ENCODE peak calls at places on chromosomes 1 and 21, in seven cellular contexts. One of them, this sample, is unnamed.

GRCh38 chr1:193349046-193349535 is 162.7 kb upstream of the B3GALT2 start:
- DNase-seq in GM12878: no peak
- DNase-seq in HCT116: no peak
- DNase-seq in K562: no peak
- DNase-seq in SK-N-SH: no peak
- DNase-seq in T47D: no peak
- DNase-seq in HepG2: no peak
- DNase-seq in this sample: no peak

GRCh38 chr1:225539575-225539974 is 111.7 kb upstream of the LBR start:
- DNase-seq in HCT116: no peak
- DNase-seq in T47D: no peak
- DNase-seq in GM12878: no peak
- DNase-seq in K562: no peak
- DNase-seq in SK-N-SH: no peak
- DNase-seq in HepG2: no peak
- DNase-seq in this sample: no peak

GRCh38 chr1:36115931-36116330 is 9.1 kb downstream of the COL8A2 start:
- DNase-seq in HCT116: no peak
- DNase-seq in HepG2: no peak
- DNase-seq in K562: no peak
- DNase-seq in SK-N-SH: peak; percentile 31
- DNase-seq in T47D: no peak
- DNase-seq in GM12878: no peak
- DNase-seq in this sample: no peak

GRCh38 chr1:246784621-246785535 is 60.7 kb downstream of the SCCPDH start:
- DNase-seq in HCT116: no peak
- DNase-seq in SK-N-SH: no peak
- DNase-seq in K562: no peak
- DNase-seq in GM12878: no peak
- DNase-seq in HepG2: no peak
- DNase-seq in T47D: no peak
- DNase-seq in this sample: no peak

GRCh38 chr1:921011-921837 is 2.5 kb upstream of the SAMD11 start:
- DNase-seq in SK-N-SH: peak; percentile 92
- DNase-seq in HCT116: peak; percentile 59
- DNase-seq in HepG2: peak; percentile 60
- DNase-seq in T47D: peak; percentile 74
- DNase-seq in K562: peak; percentile 91
- DNase-seq in GM12878: no peak
- DNase-seq in this sample: peak; percentile 43

GRCh38 chr1:203906932-203907331 is 45.5 kb downstream of the SNRPE start:
- DNase-seq in T47D: no peak
- DNase-seq in HCT116: peak; percentile 66
- DNase-seq in HepG2: no peak
- DNase-seq in GM12878: no peak
- DNase-seq in K562: no peak
- DNase-seq in SK-N-SH: no peak
- DNase-seq in this sample: no peak

GRCh38 chr21:34994646-34995631 is 54.2 kb downstream of the RUNX1 start:
- DNase-seq in T47D: no peak
- DNase-seq in SK-N-SH: no peak
- DNase-seq in GM12878: no peak
- DNase-seq in K562: peak; percentile 43
- DNase-seq in HCT116: no peak
- DNase-seq in HepG2: no peak
- DNase-seq in this sample: no peak

GRCh38 chr21:21236981-21237380 is 238.8 kb downstream of the NCAM2 start:
- DNase-seq in T47D: no peak
- DNase-seq in HCT116: no peak
- DNase-seq in GM12878: no peak
- DNase-seq in SK-N-SH: no peak
- DNase-seq in HepG2: no peak
- DNase-seq in K562: no peak
- DNase-seq in this sample: no peak

GRCh38 chr1:162349635-162350330 is 26.9 kb downstream of the SPATA46 start:
- DNase-seq in K562: peak; percentile 39
- DNase-seq in HCT116: peak; percentile 35
- DNase-seq in GM12878: no peak
- DNase-seq in HepG2: no peak
- DNase-seq in T47D: no peak
- DNase-seq in SK-N-SH: no peak
- DNase-seq in this sample: no peak

GRCh38 chr1:157429841-157430240 is 122.5 kb downstream of the FCRL5 start:
- DNase-seq in HCT116: no peak
- DNase-seq in K562: no peak
- DNase-seq in SK-N-SH: no peak
- DNase-seq in HepG2: no peak
- DNase-seq in T47D: no peak
- DNase-seq in GM12878: no peak
- DNase-seq in this sample: no peak

GRCh38 chr1:212234431-212235298 is 50.5 kb upstream of the PPP2R5A start:
- DNase-seq in T47D: no peak
- DNase-seq in HCT116: peak; percentile 73
- DNase-seq in K562: peak; percentile 77
- DNase-seq in HepG2: peak; percentile 32
- DNase-seq in SK-N-SH: peak; percentile 12
- DNase-seq in GM12878: no peak
- DNase-seq in this sample: no peak

GRCh38 chr1:156795374-156795733 is 21.3 kb downstream of the SH2D2A start:
- DNase-seq in T47D: no peak
- DNase-seq in K562: no peak
- DNase-seq in GM12878: no peak
- DNase-seq in HepG2: no peak
- DNase-seq in HCT116: no peak
- DNase-seq in SK-N-SH: no peak
- DNase-seq in this sample: no peak

GRCh38 chr1:44810101-44810761 is 1.9 kb downstream of the BTBD19 start:
- DNase-seq in HCT116: no peak
- DNase-seq in SK-N-SH: no peak
- DNase-seq in GM12878: peak; percentile 60
- DNase-seq in K562: no peak
- DNase-seq in T47D: peak; percentile 91
- DNase-seq in HepG2: no peak
- DNase-seq in this sample: no peak

GRCh38 chr1:51302746-51303145 is 27.6 kb downstream of the TTC39A start:
- DNase-seq in HCT116: no peak
- DNase-seq in K562: no peak
- DNase-seq in T47D: no peak
- DNase-seq in GM12878: no peak
- DNase-seq in SK-N-SH: no peak
- DNase-seq in HepG2: no peak
- DNase-seq in this sample: no peak

GRCh38 chr1:156282143-156282478 is 514 bp downstream of the SMG5 start:
- DNase-seq in HCT116: peak; percentile 48
- DNase-seq in SK-N-SH: no peak
- DNase-seq in T47D: peak; percentile 73
- DNase-seq in GM12878: no peak
- DNase-seq in HepG2: no peak
- DNase-seq in K562: no peak
- DNase-seq in this sample: no peak

GRCh38 chr1:24021403-24022266 is 41.5 kb upstream of the SRSF10 start:
- DNase-seq in HCT116: no peak
- DNase-seq in K562: no peak
- DNase-seq in GM12878: no peak
- DNase-seq in HepG2: peak; percentile 99
- DNase-seq in T47D: peak; percentile 84
- DNase-seq in SK-N-SH: no peak
- DNase-seq in this sample: no peak

GRCh38 chr1:221998186-221998612 is 256.3 kb upstream of the DUSP10 start:
- DNase-seq in K562: no peak
- DNase-seq in T47D: no peak
- DNase-seq in GM12878: no peak
- DNase-seq in SK-N-SH: no peak
- DNase-seq in HepG2: no peak
- DNase-seq in HCT116: no peak
- DNase-seq in this sample: no peak

GRCh38 chr1:110768595-110768994 is 93.9 kb upstream of the KCNA3 start:
- DNase-seq in K562: no peak
- DNase-seq in GM12878: no peak
- DNase-seq in HCT116: no peak
- DNase-seq in SK-N-SH: no peak
- DNase-seq in T47D: no peak
- DNase-seq in HepG2: no peak
- DNase-seq in this sample: no peak

DNA sequence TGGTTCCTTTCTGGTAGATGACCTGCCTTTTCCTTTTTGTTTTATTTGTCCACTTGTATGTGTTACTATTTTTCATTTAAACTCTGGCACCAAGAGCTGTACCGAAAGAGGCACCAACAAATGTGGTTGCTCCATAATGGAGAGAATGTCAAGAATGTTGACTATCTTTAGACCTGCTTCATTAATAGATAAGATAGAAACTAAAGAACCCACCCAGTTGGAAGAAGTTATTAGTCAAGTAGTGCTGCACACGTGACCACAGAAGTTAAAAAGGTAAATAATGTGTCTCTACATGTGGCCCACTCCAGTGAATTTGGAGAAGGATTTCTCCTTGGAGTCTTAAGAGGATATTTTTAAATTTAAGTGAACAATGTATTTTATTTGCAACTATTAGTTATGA is 9.3 kb downstream of the ATP1A1 start:
- DNase-seq in SK-N-SH: no peak
- DNase-seq in HepG2: peak; percentile 22
- DNase-seq in T47D: no peak
- DNase-seq in HCT116: no peak
- DNase-seq in K562: no peak
- DNase-seq in GM12878: no peak
- DNase-seq in this sample: no peak
- TF ChIP-seq JUND in SK-N-SH: no peak
- TF ChIP-seq JUND in HepG2: no peak
- TF ChIP-seq JUND in T47D: no peak
- TF ChIP-seq JUND in HCT116: no peak
- TF ChIP-seq JUND in K562: no peak
- TF ChIP-seq JUND in GM12878: no peak
- TF ChIP-seq JUND in this sample: no peak

GRCh38 chr1:21035794-21036193 is 140.9 kb downstream of the EIF4G3 start:
- DNase-seq in HepG2: no peak
- DNase-seq in SK-N-SH: no peak
- DNase-seq in HCT116: no peak
- DNase-seq in GM12878: no peak
- DNase-seq in K562: no peak
- DNase-seq in T47D: no peak
- DNase-seq in this sample: no peak

GRCh38 chr1:21030201-21030600 is 146.5 kb downstream of the EIF4G3 start:
- DNase-seq in HCT116: no peak
- DNase-seq in GM12878: no peak
- DNase-seq in T47D: no peak
- DNase-seq in SK-N-SH: no peak
- DNase-seq in HepG2: no peak
- DNase-seq in K562: no peak
- DNase-seq in this sample: no peak

DNA sequence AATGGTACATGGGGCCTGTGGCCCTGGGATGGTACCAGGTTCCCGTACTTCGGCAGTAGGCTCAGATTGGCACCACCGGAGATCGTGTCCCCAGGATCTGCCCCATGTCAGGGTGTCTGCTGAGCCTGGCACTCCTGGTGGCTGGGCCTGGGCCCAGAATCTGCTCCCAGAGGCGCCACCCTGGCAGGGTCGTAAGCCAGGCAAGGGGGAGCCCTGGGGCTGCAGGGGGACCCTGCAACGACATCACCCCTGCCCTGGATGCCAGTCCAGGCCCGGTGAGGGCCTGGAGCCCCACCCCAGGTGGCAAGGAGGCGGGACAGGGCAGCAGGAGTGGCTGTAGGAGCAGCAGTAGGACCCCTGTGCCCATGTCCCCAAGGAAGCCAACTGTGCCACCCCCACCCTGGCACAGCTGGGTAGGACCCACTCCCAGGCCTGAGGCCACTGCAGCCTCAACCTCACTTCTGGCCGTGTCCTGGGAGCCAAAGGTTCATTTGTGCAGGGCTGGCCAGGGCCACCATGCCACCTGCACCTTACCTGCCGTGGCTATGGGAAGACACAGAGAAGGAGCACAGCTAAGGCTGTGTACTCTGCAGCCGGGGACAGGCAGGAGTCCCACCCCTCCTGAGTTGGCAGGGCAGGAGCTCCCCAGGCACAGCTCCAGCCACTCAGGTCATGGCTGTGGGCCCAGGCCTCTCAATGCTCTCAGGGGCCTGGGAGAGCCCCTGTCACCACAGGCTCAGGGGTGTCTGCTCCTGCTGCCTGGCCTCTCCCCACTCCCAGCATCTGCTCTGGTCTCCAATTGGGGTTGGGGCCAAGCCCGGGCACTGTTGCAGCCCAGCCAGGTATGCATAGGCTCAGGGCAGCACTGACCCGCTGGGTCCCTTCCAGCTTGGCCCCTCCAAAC is 141.7 kb downstream of the EIF4G3 start:
- DNase-seq in SK-N-SH: no peak
- DNase-seq in GM12878: no peak
- DNase-seq in T47D: no peak
- DNase-seq in K562: no peak
- DNase-seq in HepG2: no peak
- DNase-seq in HCT116: no peak
- DNase-seq in this sample: no peak
- TF ChIP-seq JUND in SK-N-SH: no peak
- TF ChIP-seq JUND in GM12878: no peak
- TF ChIP-seq JUND in T47D: no peak
- TF ChIP-seq JUND in K562: no peak
- TF ChIP-seq JUND in HepG2: no peak
- TF ChIP-seq JUND in HCT116: no peak
- TF ChIP-seq JUND in this sample: no peak

GRCh38 chr1:8194481-8195227 is 123.3 kb upstream of the SLC45A1 start:
- DNase-seq in HCT116: peak; percentile 87
- DNase-seq in SK-N-SH: no peak
- DNase-seq in K562: peak; percentile 18
- DNase-seq in HepG2: peak; percentile 62
- DNase-seq in GM12878: no peak
- DNase-seq in T47D: peak; percentile 7
- DNase-seq in this sample: no peak

GRCh38 chr1:8201331-8201861 is 116.5 kb upstream of the SLC45A1 start:
- DNase-seq in HepG2: peak; percentile 37
- DNase-seq in GM12878: no peak
- DNase-seq in HCT116: no peak
- DNase-seq in K562: no peak
- DNase-seq in SK-N-SH: no peak
- DNase-seq in T47D: no peak
- DNase-seq in this sample: no peak

GRCh38 chr1:8198522-8198921 is 119.4 kb upstream of the SLC45A1 start:
- DNase-seq in SK-N-SH: no peak
- DNase-seq in HCT116: no peak
- DNase-seq in K562: no peak
- DNase-seq in HepG2: no peak
- DNase-seq in T47D: no peak
- DNase-seq in GM12878: no peak
- DNase-seq in this sample: no peak

GRCh38 chr1:8200317-8201115 is 117.4 kb upstream of the SLC45A1 start:
- DNase-seq in T47D: no peak
- DNase-seq in HepG2: peak; percentile 80
- DNase-seq in SK-N-SH: no peak
- DNase-seq in HCT116: no peak
- DNase-seq in GM12878: no peak
- DNase-seq in K562: no peak
- DNase-seq in this sample: no peak

GRCh38 chr1:8197493-8198282 is 120.2 kb upstream of the SLC45A1 start:
- DNase-seq in HCT116: peak; percentile 97
- DNase-seq in GM12878: no peak
- DNase-seq in T47D: no peak
- DNase-seq in SK-N-SH: no peak
- DNase-seq in K562: peak; percentile 99
- DNase-seq in HepG2: peak; percentile 83
- DNase-seq in this sample: no peak
- TF ChIP-seq JUND in HCT116: no peak
- TF ChIP-seq JUND in GM12878: no peak
- TF ChIP-seq JUND in T47D: no peak
- TF ChIP-seq JUND in SK-N-SH: peak; percentile 76
- TF ChIP-seq JUND in K562: peak; percentile 94
- TF ChIP-seq JUND in HepG2: peak; percentile 80
- TF ChIP-seq JUND in this sample: no peak

GRCh38 chr1:208868554-208868953 is 624.4 kb upstream of the PLXNA2 start:
- DNase-seq in HCT116: no peak
- DNase-seq in GM12878: no peak
- DNase-seq in HepG2: no peak
- DNase-seq in K562: no peak
- DNase-seq in SK-N-SH: no peak
- DNase-seq in T47D: no peak
- DNase-seq in this sample: no peak
- TF ChIP-seq JUND in HCT116: no peak
- TF ChIP-seq JUND in GM12878: no peak
- TF ChIP-seq JUND in HepG2: no peak
- TF ChIP-seq JUND in K562: no peak
- TF ChIP-seq JUND in SK-N-SH: peak; percentile 23
- TF ChIP-seq JUND in T47D: no peak
- TF ChIP-seq JUND in this sample: no peak

This sample was measured in H1.